ENCODE peak calls at places on chromosomes 2 and 18, in nine cellular contexts. K is stimulated activated CD8-positive, alpha-beta memory T cell treated with anti-CD3 and anti-CD28 coated beads, Interleukin-12 subunit alpha, Interleukin-12 subunit beta, amount 100 ng/mL, for 1 hour; B is WTC11; R is transverse colon; V is GM13976; S is CD8-positive, alpha-beta T cell; G is stimulated activated CD4-positive, alpha-beta T cell treated with anti-CD3 and anti-CD28 coated beads, Interleukin-15, amount 100 ng/mL, for 24 hours; O is breast epithelium; J is endothelial cell. Z is an unnamed sample.

GRCh38 chr18:74331404-74331803 is 15.8 kb downstream of the C18orf63 start:
- DNase-seq in O (no peak), J (no peak), B (no peak), V (no peak), R (no peak), G (no peak), K (no peak), S (no peak), Z (no peak)

GRCh38 chr2:132477962-132478361 is 61.4 kb downstream of the GPR39 start:
- DNase-seq in J (no peak), V (no peak), S (no peak), G (no peak), B (no peak), O (no peak), K (no peak), R (no peak), Z (no peak)

GRCh38 chr2:208265371-208265806 is 666 bp upstream of the PIKFYVE start:
- DNase-seq in S (peak; percentile 30), R (peak; percentile 36), O (no peak), J (peak; percentile 16), K (no peak), B (peak; percentile 15), V (peak; percentile 64), G (peak; percentile 61), Z (peak; percentile 30)

GRCh38 chr2:233976690-233977294 is 59.6 kb downstream of the TRPM8 start:
- DNase-seq in K (no peak), S (no peak), J (peak; percentile 34), O (no peak), B (no peak), V (peak; percentile 47), G (no peak), R (no peak), Z (no peak)

GRCh38 chr2:102268529-102269524 is 42.5 kb upstream of the IL1RL1 start:
- DNase-seq in V (no peak), O (no peak), K (no peak), J (no peak), G (no peak), R (no peak), B (no peak), S (no peak), Z (no peak)

GRCh38 chr2:206211657-206212255 is 52.1 kb downstream of the EEF1B2 start:
- DNase-seq in O (no peak), B (no peak), S (no peak), R (no peak), V (no peak), J (no peak), K (no peak), G (no peak), Z (no peak)

GRCh38 chr2:42013409-42013808 is 34.4 kb upstream of the PKDCC start:
- DNase-seq in J (no peak), B (no peak), O (no peak), K (no peak), V (no peak), R (no peak), G (no peak), S (no peak), Z (no peak)

GRCh38 chr18:79422783-79423165 is 27.0 kb downstream of the NFATC1 start:
- DNase-seq in O (no peak), J (no peak), G (no peak), S (no peak), K (no peak), B (no peak), V (no peak), R (no peak), Z (no peak)

GRCh38 chr18:60040966-60041365 is 141.2 kb downstream of the PMAIP1 start:
- DNase-seq in B (no peak), O (no peak), V (no peak), R (no peak), S (no peak), K (no peak), J (no peak), G (no peak), Z (no peak)